ENCODE peak calls at places on chromosomes 11 and 22, in six cellular contexts. E is iPS DF 6.9, V is fibroblast of lung, Z is left ventricle myocardium inferior, M is A549, W is stomach. D is an unnamed sample.

GRCh38 chr11:72573380-72573949 is 100.8 kb downstream of the PDE2A start:
- DNase-seq in E (no peak), V (peak; percentile 25), Z (no peak), M (peak; percentile 67), W (no peak), D (no peak)

GRCh38 chr11:60891103-60891741 is 15.2 kb downstream of the PRPF19 start:
- DNase-seq in E (no peak), V (peak; percentile 35), Z (no peak), M (no peak), W (peak; percentile 50), D (no peak)

GRCh38 chr11:133906241-133906640 is 50.5 kb downstream of the IGSF9B start:
- DNase-seq in E (no peak), V (no peak), Z (no peak), M (no peak), W (no peak), D (no peak)

GRCh38 chr22:39567135-39567946 is 3.2 kb upstream of the CACNA1I start:
- DNase-seq in E (no peak), V (no peak), Z (no peak), M (no peak), W (no peak), D (no peak)

GRCh38 chr22:33400891-33401290 is 342.7 kb upstream of the SYN3 start:
- DNase-seq in E (no peak), V (no peak), Z (peak; percentile 19), M (no peak), W (no peak), D (no peak)

GRCh38 chr11:132650969-132651720 is 881.2 kb downstream of the OPCML start:
- DNase-seq in E (no peak), V (no peak), Z (no peak), M (no peak), W (no peak), D (no peak)

GRCh38 chr22:42805016-42805997 is 51.8 kb downstream of the ARFGAP3 start:
- DNase-seq in E (no peak), V (no peak), Z (peak; percentile 46), M (no peak), W (peak; percentile 89), D (peak; percentile 57)

GRCh38 chr11:2651826-2652237 is 48.0 kb downstream of the KCNQ1OT1 start:
- DNase-seq in E (no peak), V (no peak), Z (peak; percentile 49), M (no peak), W (no peak), D (peak; percentile 38)

GRCh38 chr11:43819926-43820325 is 60.7 kb upstream of the ALKBH3 start:
- DNase-seq in E (no peak), V (no peak), Z (no peak), M (no peak), W (no peak), D (no peak)

GRCh38 chr22:48646216-48646925 is 1181.3 kb downstream of the BRD1 start:
- DNase-seq in E (no peak), V (no peak), Z (no peak), M (no peak), W (no peak), D (no peak)

GRCh38 chr22:39244073-39244495 is 698 bp downstream of the PDGFB start:
- DNase-seq in E (no peak), V (no peak), Z (no peak), M (no peak), W (no peak), D (no peak)

GRCh38 chr11:19846654-19847330 is 134.2 kb downstream of the NAV2 start:
- DNase-seq in E (no peak), V (peak; percentile 31), Z (peak; percentile 45), M (no peak), W (no peak), D (no peak)

GRCh38 chr11:35787626-35788025 is 125.1 kb downstream of the TRIM44 start:
- DNase-seq in E (no peak), V (peak; percentile 24), Z (no peak), M (no peak), W (no peak), D (no peak)

GRCh38 chr11:15150507-15150906 is 35.8 kb downstream of the INSC start:
- DNase-seq in E (no peak), V (no peak), Z (no peak), M (no peak), W (no peak), D (no peak)

GRCh38 chr11:88042238-88043032 is 132.8 kb downstream of the RAB38 start:
- DNase-seq in E (no peak), V (no peak), Z (no peak), M (no peak), W (no peak), D (no peak)

GRCh38 chr11:66317322-66317765 is 500 bp upstream of the CD248 start:
- DNase-seq in E (no peak), V (peak; percentile 20), Z (peak; percentile 67), M (no peak), W (no peak), D (peak; percentile 89)

GRCh38 chr22:49011769-49012598 is 815.7 kb downstream of the BRD1 start:
- DNase-seq in E (no peak), V (no peak), Z (no peak), M (no peak), W (peak; percentile 22), D (peak; percentile 25)

GRCh38 chr11:117606807-117607206 is 190.2 kb downstream of the DSCAML1 start:
- DNase-seq in E (no peak), V (no peak), Z (no peak), M (no peak), W (no peak), D (no peak)

GRCh38 chr22:37428649-37429586 is 1.6 kb upstream of the ELFN2 start:
- DNase-seq in E (no peak), V (peak; percentile 45), Z (peak; percentile 49), M (peak; percentile 64), W (peak; percentile 47), D (peak; percentile 64)

GRCh38 chr11:102472127-102472526 is 19.6 kb upstream of the TMEM123 start:
- DNase-seq in E (no peak), V (no peak), Z (no peak), M (no peak), W (no peak), D (no peak)

GRCh38 chr22:44399196-44399837 is 86.6 kb upstream of the SHISAL1 start:
- DNase-seq in E (no peak), V (no peak), Z (no peak), M (no peak), W (peak; percentile 8), D (no peak)

GRCh38 chr11:19889531-19889930 is 176.9 kb downstream of the NAV2 start:
- DNase-seq in E (no peak), V (peak; percentile 74), Z (no peak), M (no peak), W (no peak), D (no peak)

GRCh38 chr11:68017858-68018729 is 8.0 kb downstream of the ALDH3B1 start:
- DNase-seq in E (no peak), V (no peak), Z (no peak), M (no peak), W (no peak), D (no peak)

GRCh38 chr11:68016904-68017817 is 7.0 kb downstream of the ALDH3B1 start:
- DNase-seq in E (no peak), V (no peak), Z (no peak), M (no peak), W (no peak), D (no peak)

GRCh38 chr11:68015467-68015866 is 5.3 kb downstream of the ALDH3B1 start:
- DNase-seq in E (no peak), V (no peak), Z (no peak), M (no peak), W (no peak), D (no peak)

GRCh38 chr11:68014966-68015447 is 4.9 kb downstream of the ALDH3B1 start:
- DNase-seq in E (no peak), V (no peak), Z (no peak), M (no peak), W (no peak), D (no peak)

GRCh38 chr11:68016161-68016903 is 6.2 kb downstream of the ALDH3B1 start:
- DNase-seq in E (no peak), V (no peak), Z (no peak), M (no peak), W (no peak), D (no peak)
- H3K4me1 ChIP-seq in E (no peaks in the 10 kb centered on the region), V (peaks cover 40% of the 10 kb centered on the region), Z (peaks cover 9% of the 10 kb centered on the region), M (peaks cover 93% of the 10 kb centered on the region), W (peaks cover 78% of the 10 kb centered on the region), D (peaks cover 49% of the 10 kb centered on the region)

GRCh38 chr11:123195182-123196059 is at the start of gene CLMP:
- DNase-seq in E (no peak), V (peak; percentile 77), Z (peak; percentile 33), M (peak; percentile 35), W (no peak), D (peak; percentile 45)

GRCh38 chr11:123194308-123195181 is 503 bp downstream of the CLMP start:
- DNase-seq in E (no peak), V (no peak), Z (no peak), M (peak; percentile 39), W (no peak), D (peak; percentile 45)

GRCh38 chr11:123191939-123192338 is 3.1 kb downstream of the CLMP start:
- DNase-seq in E (no peak), V (no peak), Z (no peak), M (no peak), W (no peak), D (no peak)

GRCh38 chr11:123196060-123196714 is 1.1 kb upstream of the CLMP start:
- DNase-seq in E (no peak), V (no peak), Z (no peak), M (no peak), W (no peak), D (no peak)

DNA sequence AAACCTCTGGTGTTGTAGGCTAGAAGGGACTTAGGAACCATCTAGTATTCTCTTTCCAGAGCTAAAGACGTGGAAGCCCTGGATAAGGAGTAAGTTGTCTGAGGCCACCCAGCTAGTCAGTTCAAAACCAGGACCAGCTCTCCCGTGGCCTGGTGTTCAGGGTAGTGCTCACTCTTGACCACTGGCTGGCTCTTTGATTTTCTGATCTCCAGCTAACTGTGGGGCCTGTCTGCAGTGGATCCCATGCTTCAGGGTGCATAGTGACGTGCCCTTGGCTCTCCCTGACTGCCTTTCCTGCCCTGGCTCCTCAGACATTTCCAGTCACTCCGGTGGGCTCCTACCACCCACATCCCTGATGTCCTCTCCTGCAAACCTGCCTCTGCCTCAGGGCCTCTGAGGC is 1.3 kb downstream of the CLMP start:
- DNase-seq in E (no peak), V (no peak), Z (no peak), M (no peak), W (no peak), D (peak; percentile 46)
- H3K4me3 ChIP-seq in E (no peak overlapping the region), V (peak overlapping the region; percentile 76), Z (peak overlapping the region; percentile 62), M (peak overlapping the region; percentile 81), W (peak overlapping the region; percentile 42), D (peak overlapping the region; percentile 62)

GRCh38 chr11:74464746-74465145 is 2.6 kb downstream of the KCNE3 start:
- DNase-seq in E (no peak), V (no peak), Z (no peak), M (no peak), W (no peak), D (no peak)
- H3K4me1 ChIP-seq in E (peaks cover 2% of the 10 kb centered on the region), V (no peaks in the 10 kb centered on the region), Z (peaks cover 28% of the 10 kb centered on the region), M (peaks cover 32% of the 10 kb centered on the region), W (peaks cover 89% of the 10 kb centered on the region), D (no peaks in the 10 kb centered on the region)

DNA sequence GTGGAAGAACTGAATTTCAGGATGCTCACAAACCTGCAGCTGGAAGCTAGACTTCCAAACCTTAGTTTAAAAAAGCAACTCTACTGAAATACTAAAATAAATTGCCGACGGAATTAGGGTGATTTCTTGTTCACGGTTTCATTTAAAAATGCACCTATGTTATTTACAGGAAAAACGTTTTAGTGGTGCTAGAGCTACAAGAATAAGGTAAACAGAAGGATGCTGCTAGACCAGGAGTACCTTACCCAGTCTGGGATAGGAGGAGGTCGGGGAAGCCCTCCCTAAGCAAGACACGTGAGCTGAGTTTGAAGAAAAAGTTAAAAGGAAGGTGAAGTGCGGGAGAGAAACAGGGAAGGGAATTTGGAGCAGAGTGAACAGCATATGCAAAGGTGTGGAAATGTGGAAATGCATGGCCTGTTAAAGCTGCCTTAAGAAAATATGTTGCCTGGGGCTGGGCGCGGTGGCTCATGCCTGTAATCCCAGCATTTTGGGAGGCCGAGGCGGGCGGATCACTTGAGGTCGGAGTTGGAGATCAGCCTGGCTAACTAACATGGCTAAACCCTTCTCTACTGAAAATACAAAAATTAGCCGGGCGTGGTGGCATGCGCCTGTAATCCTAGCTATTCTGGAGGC is 1.4 kb upstream of the FTH1 start:
- DNase-seq in E (no peak), V (no peak), Z (no peak), M (no peak), W (peak; percentile 11), D (no peak)
- H3K4me3 ChIP-seq in E (no peak overlapping the region), V (no peak overlapping the region), Z (peak overlapping the region; percentile 97), M (peak overlapping the region; percentile 96), W (peak overlapping the region; percentile 96), D (peak overlapping the region; percentile 88)

D was measured in SJSA1.